ENCODE peak calls at places on chromosomes 4 and X, in four cellular contexts. P, T, K and Y are unnamed samples.
A peak's percentile ranks its signal among the peaks of the same experiment; 100 is the strongest.

GRCh38 chrX:14670819-14671218 is 141.5 kb downstream of the GLRA2 start:
- DNase-seq in P (no peak), T (no peak), K (no peak), Y (no peak)

GRCh38 chrX:115112411-115112810 is 76.8 kb upstream of the RBMXL3 start:
- DNase-seq in P (no peak), T (peak; percentile 8), K (no peak), Y (no peak)

GRCh38 chrX:9912341-9912740 is 54.8 kb upstream of the CLDN34 start:
- DNase-seq in P (no peak), T (peak; percentile 45), K (peak; percentile 37), Y (peak; percentile 62)

GRCh38 chr4:38275331-38275821 is 315.2 kb downstream of the PTTG2 start:
- DNase-seq in P (no peak), T (no peak), K (no peak), Y (no peak)

GRCh38 chr4:122758033-122758432 is 25.5 kb downstream of the BBS12 start:
- DNase-seq in P (peak; percentile 48), T (peak; percentile 51), K (no peak), Y (no peak)

GRCh38 chr4:35500812-35501211 is 743.5 kb downstream of the ARAP2 start:
- DNase-seq in P (no peak), T (no peak), K (no peak), Y (no peak)

GRCh38 chr4:1099270-1099669 is 14.1 kb downstream of the RNF212 start:
- DNase-seq in P (no peak), T (no peak), K (no peak), Y (peak; percentile 15)

GRCh38 chr4:25500626-25501318 is 123.7 kb downstream of the ANAPC4 start:
- DNase-seq in P (no peak), T (no peak), K (no peak), Y (no peak)

GRCh38 chr4:13912966-13913365 is 285.4 kb upstream of the BOD1L1 start:
- DNase-seq in P (peak; percentile 75), T (peak; percentile 61), K (no peak), Y (no peak)

GRCh38 chrX:133995759-133996158 is 10.4 kb upstream of the GPC3 start:
- DNase-seq in P (no peak), T (no peak), K (no peak), Y (no peak)

GRCh38 chr4:149280886-149281285 is 534.8 kb downstream of the IQCM start:
- DNase-seq in P (no peak), T (peak; percentile 48), K (no peak), Y (no peak)

GRCh38 chr4:109079177-109079576 is 223.3 kb downstream of the COL25A1 start:
- DNase-seq in P (peak; percentile 68), T (peak; percentile 52), K (no peak), Y (no peak)

GRCh38 chr4:109113511-109113910 is 188.9 kb downstream of the COL25A1 start:
- DNase-seq in P (peak; percentile 40), T (peak; percentile 10), K (no peak), Y (no peak)

GRCh38 chrX:13000311-13000811 is 25.5 kb downstream of the TMSB4X start:
- DNase-seq in P (no peak), T (no peak), K (no peak), Y (no peak)

GRCh38 chrX:154804957-154805695 is at the start of gene MPP1:
- DNase-seq in P (peak; percentile 78), T (peak; percentile 66), K (peak; percentile 53), Y (peak; percentile 74)

GRCh38 chr4:147714575-147715401 is 17.1 kb upstream of the ARHGAP10 start:
- DNase-seq in P (peak; percentile 79), T (peak; percentile 90), K (no peak), Y (no peak)

GRCh38 chrX:16114640-16115039 is 8.7 kb upstream of the GRPR start:
- DNase-seq in P (peak; percentile 70), T (peak; percentile 83), K (no peak), Y (no peak)

GRCh38 chr4:3811621-3812020 is 45.4 kb downstream of the ADRA2C start:
- DNase-seq in P (no peak), T (no peak), K (no peak), Y (no peak)

GRCh38 chrX:100072286-100072685 is 337.8 kb downstream of the PCDH19 start:
- DNase-seq in P (no peak), T (no peak), K (no peak), Y (no peak)

GRCh38 chr4:67954867-67955266 is 8.4 kb downstream of the TMPRSS11A start:
- DNase-seq in P (no peak), T (no peak), K (no peak), Y (no peak)

GRCh38 chrX:108399427-108400165 is 38.6 kb downstream of the COL4A6 start:
- DNase-seq in P (no peak), T (peak; percentile 10), K (no peak), Y (no peak)

GRCh38 chr4:146244496-146244895 is 30.2 kb downstream of the REELD1 start:
- DNase-seq in P (no peak), T (no peak), K (no peak), Y (no peak)

GRCh38 chrX:6644411-6644810 is 109.5 kb upstream of the VCX3A start:
- DNase-seq in P (no peak), T (no peak), K (no peak), Y (no peak)

GRCh38 chr4:177380730-177381287 is 61.4 kb downstream of the AGA start:
- DNase-seq in P (peak; percentile 21), T (no peak), K (no peak), Y (peak; percentile 93)

GRCh38 chr4:958836-959337 is 14.5 kb downstream of the DGKQ start:
- DNase-seq in P (no peak), T (no peak), K (no peak), Y (no peak)

GRCh38 chr4:89657931-89658700 is 178.8 kb downstream of the SNCA start:
- DNase-seq in P (peak; percentile 54), T (peak; percentile 46), K (no peak), Y (no peak)

GRCh38 chr4:55272102-55272501 is 73.9 kb upstream of the SRD5A3 start:
- DNase-seq in P (no peak), T (no peak), K (no peak), Y (no peak)

GRCh38 chr4:98624642-98625041 is 33.8 kb downstream of the TSPAN5 start:
- DNase-seq in P (no peak), T (no peak), K (no peak), Y (no peak)

GRCh38 chr4:153143527-153144348 is 60.5 kb upstream of the TRIM2 start:
- DNase-seq in P (peak; percentile 74), T (peak; percentile 65), K (no peak), Y (no peak)

GRCh38 chr4:20017035-20017434 is 234.7 kb upstream of the SLIT2 start:
- DNase-seq in P (no peak), T (peak; percentile 85), K (no peak), Y (no peak)

GRCh38 chrX:13898084-13898483 is 81.2 kb upstream of the GPM6B start:
- DNase-seq in P (peak; percentile 2), T (peak; percentile 22), K (no peak), Y (no peak)

GRCh38 chrX:46713672-46714487 is 45.0 kb downstream of the SLC9A7 start:
- DNase-seq in P (peak; percentile 3), T (peak; percentile 22), K (no peak), Y (no peak)

GRCh38 chr4:77801260-77801608 is 17.9 kb downstream of the CNOT6L start:
- DNase-seq in P (no peak), T (no peak), K (no peak), Y (no peak)

GRCh38 chr4:47837582-47838294 is at the start of gene CORIN:
- DNase-seq in P (peak; percentile 16), T (no peak), K (no peak), Y (peak; percentile 59)

GRCh38 chr4:53855886-53856260 is 208.5 kb downstream of the CHIC2 start:
- DNase-seq in P (no peak), T (peak; percentile 91), K (no peak), Y (no peak)

GRCh38 chrX:119784747-119785446 is 6.5 kb downstream of the RPL39 start:
- DNase-seq in P (peak; percentile 38), T (peak; percentile 23), K (no peak), Y (peak; percentile 48)

GRCh38 chr4:25779021-25779420 is 83.8 kb downstream of the SEL1L3 start:
- DNase-seq in P (no peak), T (peak; percentile 43), K (no peak), Y (no peak)

GRCh38 chr4:10461091-10461849 is 4.0 kb upstream of the ZNF518B start:
- DNase-seq in P (peak; percentile 62), T (peak; percentile 57), K (peak; percentile 65), Y (peak; percentile 77)
- H3K14ac ChIP-seq in P (peak overlapping the region; percentile 49), T (no peak overlapping the region), K (peak overlapping the region; percentile 92), Y (no peak overlapping the region)

GRCh38 chrX:153477458-153477857 is 7.1 kb upstream of the HAUS7 start:
- DNase-seq in P (no peak), T (no peak), K (no peak), Y (no peak)

GRCh38 chrX:153477039-153477438 is 6.7 kb upstream of the HAUS7 start:
- DNase-seq in P (no peak), T (peak; percentile 59), K (no peak), Y (peak; percentile 49)

GRCh38 chrX:153475751-153476281 is 5.4 kb upstream of the HAUS7 start:
- DNase-seq in P (no peak), T (no peak), K (no peak), Y (no peak)

GRCh38 chrX:153477901-153478300 is 7.5 kb upstream of the HAUS7 start:
- DNase-seq in P (no peak), T (no peak), K (no peak), Y (no peak)

GRCh38 chrX:153476628-153477027 is 6.3 kb upstream of the HAUS7 start:
- DNase-seq in P (no peak), T (peak; percentile 25), K (no peak), Y (no peak)
- H3K14ac ChIP-seq in P (no peak overlapping the region), T (peak overlapping the region; percentile 71), K (no peak overlapping the region), Y (no peak overlapping the region)

DNA sequence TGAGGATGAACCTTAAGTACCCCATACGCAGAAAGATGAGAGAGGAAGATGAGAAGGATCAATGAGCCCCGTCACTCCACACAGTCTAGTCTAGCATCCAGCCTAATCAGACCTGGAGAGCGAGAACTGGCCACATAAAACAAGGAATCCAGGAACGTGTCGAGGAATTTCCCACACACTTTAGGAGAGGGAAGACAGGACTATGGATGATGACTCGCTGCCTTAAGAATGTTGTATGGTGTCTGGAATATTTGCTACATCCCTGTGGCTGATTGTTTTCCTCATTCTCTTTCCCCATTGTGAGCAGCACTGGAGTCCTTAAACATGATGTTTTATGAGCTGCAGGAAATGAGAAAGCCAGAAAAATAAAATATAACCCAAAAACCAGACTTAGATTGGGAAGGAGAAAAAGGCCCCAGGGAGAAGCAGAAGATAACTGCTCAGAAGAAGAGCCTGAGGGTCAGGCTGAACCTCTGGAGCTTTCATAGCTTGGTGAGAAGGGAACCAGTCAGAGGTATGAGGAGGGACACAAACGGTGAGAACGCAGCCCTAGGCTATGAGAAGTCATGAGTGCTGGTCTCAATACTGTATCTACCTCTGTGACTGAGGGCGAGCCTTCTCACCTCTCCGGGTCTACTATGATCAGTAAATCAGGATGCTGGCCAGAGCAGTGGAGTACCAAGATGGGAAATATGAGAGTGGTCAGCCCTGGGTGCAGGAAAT is 139.5 kb upstream of the NOCT start:
- DNase-seq in P (peak; percentile 84), T (peak; percentile 88), K (no peak), Y (no peak)
- H3K14ac ChIP-seq in P (no peak overlapping the region), T (peak overlapping the region; percentile 49), K (no peak overlapping the region), Y (no peak overlapping the region)

GRCh38 chrX:53280316-53280702 is 1.1 kb downstream of the IQSEC2 start:
- DNase-seq in P (no peak), T (no peak), K (no peak), Y (no peak)

GRCh38 chrX:53281321-53281822 is at the start of gene IQSEC2:
- DNase-seq in P (peak; percentile 82), T (peak; percentile 77), K (no peak), Y (peak; percentile 67)

GRCh38 chrX:53282313-53282712 is 929 bp upstream of the IQSEC2 start:
- DNase-seq in P (no peak), T (no peak), K (no peak), Y (no peak)

GRCh38 chrX:53279296-53280237 is 1.8 kb downstream of the IQSEC2 start:
- DNase-seq in P (no peak), T (no peak), K (no peak), Y (no peak)

GRCh38 chrX:53280703-53281320 is 572 bp downstream of the IQSEC2 start:
- DNase-seq in P (peak; percentile 46), T (peak; percentile 35), K (no peak), Y (no peak)
- H3K14ac ChIP-seq in P (peak overlapping the region; percentile 76), T (peak overlapping the region; percentile 29), K (peak overlapping the region; percentile 21), Y (no peak overlapping the region)